ENCODE peak calls at places on chromosome 11, in eight cellular contexts. M, L, S, C, Z, W, G and R are unnamed samples.

GRCh38 chr11:36454991-36455611 is 55.0 kb downstream of the TRAF6 start:
- DNase-seq in M (no peak), L (no peak), S (peak), C (no peak), Z (no peak), W (no peak), G (no peak), R (no peak)

GRCh38 chr11:126391286-126391954 is 35.9 kb downstream of the ST3GAL4 start:
- DNase-seq in M (no peak), L (no peak), S (no peak), C (no peak), Z (no peak), W (no peak), G (no peak), R (no peak)

GRCh38 chr11:58926695-58927094 is 12.6 kb upstream of the GLYATL1 start:
- DNase-seq in M (no peak), L (no peak), S (peak), C (peak), Z (peak), W (no peak), G (no peak), R (no peak)

GRCh38 chr11:73019996-73020395 is 122.1 kb downstream of the FCHSD2 start:
- DNase-seq in M (no peak), L (no peak), S (no peak), C (no peak), Z (no peak), W (no peak), G (no peak), R (no peak)

GRCh38 chr11:45193695-45194094 is 47.3 kb downstream of the PRDM11 start:
- DNase-seq in M (no peak), L (no peak), S (peak), C (no peak), Z (no peak), W (no peak), G (no peak), R (no peak)

GRCh38 chr11:76664578-76665061 is 5.9 kb downstream of the LRRC32 start:
- DNase-seq in M (no peak), L (no peak), S (no peak), C (no peak), Z (no peak), W (no peak), G (peak), R (no peak)

GRCh38 chr11:46766656-46767055 is 47.6 kb downstream of the F2 start:
- DNase-seq in M (no peak), L (no peak), S (no peak), C (no peak), Z (no peak), W (no peak), G (no peak), R (no peak)

GRCh38 chr11:88293931-88294330 is 43.6 kb downstream of the CTSC start:
- DNase-seq in M (no peak), L (no peak), S (peak), C (no peak), Z (peak), W (peak), G (no peak), R (no peak)

GRCh38 chr11:25992254-25992653 is 339.7 kb upstream of the ANO3 start:
- DNase-seq in M (no peak), L (no peak), S (peak), C (peak), Z (no peak), W (no peak), G (no peak), R (no peak)

GRCh38 chr11:46330887-46331652 is 16.2 kb upstream of the DGKZ start:
- DNase-seq in M (no peak), L (no peak), S (peak), C (no peak), Z (no peak), W (no peak), G (peak), R (peak)

GRCh38 chr11:122598971-122599370 is 56.6 kb upstream of the UBASH3B start:
- DNase-seq in M (no peak), L (no peak), S (no peak), C (no peak), Z (no peak), W (no peak), G (no peak), R (no peak)

GRCh38 chr11:128323381-128323780 is 264.0 kb downstream of the ETS1 start:
- DNase-seq in M (no peak), L (no peak), S (peak), C (peak), Z (peak), W (no peak), G (peak), R (no peak)

GRCh38 chr11:19088791-19089190 is 28.2 kb upstream of the ZDHHC13 start:
- DNase-seq in M (no peak), L (no peak), S (no peak), C (no peak), Z (no peak), W (no peak), G (no peak), R (no peak)

GRCh38 chr11:125005491-125005890 is 51.5 kb downstream of the CCDC15 start:
- DNase-seq in M (no peak), L (no peak), S (no peak), C (no peak), Z (no peak), W (no peak), G (no peak), R (no peak)

GRCh38 chr11:103587951-103588788 is 448.3 kb upstream of the DDI1 start:
- DNase-seq in M (no peak), L (no peak), S (peak), C (peak), Z (no peak), W (no peak), G (no peak), R (no peak)

GRCh38 chr11:122523841-122524531 is 131.5 kb upstream of the UBASH3B start:
- DNase-seq in M (no peak), L (no peak), S (peak), C (peak), Z (no peak), W (no peak), G (no peak), R (no peak)

GRCh38 chr11:69463181-69463891 is 18.1 kb upstream of the LINC01488 start:
- DNase-seq in M (no peak), L (no peak), S (peak), C (peak), Z (peak), W (no peak), G (no peak), R (no peak)

GRCh38 chr11:45141171-45141570 is 5.3 kb upstream of the PRDM11 start:
- DNase-seq in M (no peak), L (no peak), S (no peak), C (no peak), Z (no peak), W (no peak), G (peak), R (no peak)

GRCh38 chr11:124759268-124760204 is 2.6 kb downstream of the ESAM start:
- DNase-seq in M (no peak), L (no peak), S (peak), C (no peak), Z (no peak), W (no peak), G (peak), R (no peak)

GRCh38 chr11:64864473-64865285 is 13.7 kb downstream of the EHD1 start:
- DNase-seq in M (peak), L (peak), S (peak), C (peak), Z (peak), W (peak), G (peak), R (no peak)

GRCh38 chr11:70761094-70761905 is 363.0 kb downstream of the CTTN start:
- DNase-seq in M (no peak), L (no peak), S (no peak), C (no peak), Z (no peak), W (no peak), G (no peak), R (no peak)

GRCh38 chr11:73404048-73404447 is 27.8 kb downstream of the RELT start:
- DNase-seq in M (peak), L (no peak), S (peak), C (peak), Z (peak), W (no peak), G (no peak), R (no peak)

GRCh38 chr11:19160839-19161238 is 40.9 kb downstream of the CSRP3 start:
- DNase-seq in M (no peak), L (no peak), S (peak), C (peak), Z (no peak), W (no peak), G (no peak), R (no peak)

GRCh38 chr11:121895919-121896318 is 220.1 kb downstream of the BLID start:
- DNase-seq in M (no peak), L (no peak), S (peak), C (peak), Z (peak), W (no peak), G (no peak), R (no peak)

GRCh38 chr11:86063536-86063935 is 5.3 kb downstream of the PICALM start:
- DNase-seq in M (no peak), L (no peak), S (peak), C (peak), Z (no peak), W (no peak), G (no peak), R (no peak)

GRCh38 chr11:13929551-13929950 is 33.0 kb upstream of the SPON1 start:
- DNase-seq in M (no peak), L (no peak), S (no peak), C (no peak), Z (no peak), W (no peak), G (no peak), R (no peak)

GRCh38 chr11:95517453-95517852 is 272.1 kb downstream of the FAM76B start:
- DNase-seq in M (no peak), L (no peak), S (no peak), C (peak), Z (no peak), W (no peak), G (no peak), R (no peak)

GRCh38 chr11:17581732-17582053 is 34.6 kb downstream of the OTOG start:
- DNase-seq in M (no peak), L (no peak), S (no peak), C (no peak), Z (no peak), W (no peak), G (no peak), R (no peak)

GRCh38 chr11:75160880-75161279 is 10.0 kb downstream of the SLCO2B1 start:
- DNase-seq in M (no peak), L (no peak), S (no peak), C (no peak), Z (no peak), W (no peak), G (no peak), R (no peak)

GRCh38 chr11:94132152-94132558 is 3.5 kb downstream of the PANX1 start:
- DNase-seq in M (no peak), L (no peak), S (peak), C (peak), Z (peak), W (no peak), G (no peak), R (no peak)

GRCh38 chr11:27353593-27354358 is 9.2 kb downstream of the CCDC34 start:
- DNase-seq in M (no peak), L (no peak), S (peak), C (peak), Z (peak), W (peak), G (no peak), R (no peak)

GRCh38 chr11:129365816-129366215 is 9.8 kb upstream of the BARX2 start:
- DNase-seq in M (no peak), L (no peak), S (no peak), C (no peak), Z (no peak), W (no peak), G (no peak), R (no peak)

GRCh38 chr11:113705871-113706654 is at the start of gene TMPRSS5:
- DNase-seq in M (no peak), L (no peak), S (no peak), C (no peak), Z (no peak), W (no peak), G (no peak), R (no peak)

GRCh38 chr11:65066805-65067291 is 8.5 kb upstream of the NAALADL1 start:
- DNase-seq in M (no peak), L (no peak), S (no peak), C (no peak), Z (no peak), W (no peak), G (no peak), R (no peak)

GRCh38 chr11:57476883-57477506 is 16.7 kb downstream of the RTN4RL2 start:
- DNase-seq in M (no peak), L (no peak), S (no peak), C (no peak), Z (peak), W (no peak), G (no peak), R (no peak)

GRCh38 chr11:38481391-38481790 is 1883.4 kb upstream of the RAG2 start:
- DNase-seq in M (no peak), L (no peak), S (no peak), C (no peak), Z (no peak), W (no peak), G (no peak), R (no peak)

GRCh38 chr11:84384637-84385227 is 1098.6 kb upstream of the CCDC90B start:
- DNase-seq in M (no peak), L (no peak), S (peak), C (peak), Z (peak), W (no peak), G (peak), R (no peak)